ENCODE peak calls at places on chromosomes 12 and 14, in six cellular contexts. S is B cell, J is AG09309, T is ovary, Y is psoas muscle, B is endothelial cell. M is an unnamed sample.

GRCh38 chr14:50944647-50945413 is 547 bp upstream of the PYGL start:
- DNase-seq in S (no peak), J (no peak), T (no peak), Y (peak), B (peak), M (no peak)

GRCh38 chr14:89702151-89702936 is 252.2 kb downstream of the EFCAB11 start:
- DNase-seq in S (no peak), J (peak), T (peak), Y (peak), B (no peak), M (peak)

GRCh38 chr14:90850487-90850886 is 34.3 kb upstream of the TTC7B start:
- DNase-seq in S (no peak), J (no peak), T (no peak), Y (no peak), B (peak), M (no peak)

GRCh38 chr12:130337476-130338303 is at the start of gene PIWIL1:
- DNase-seq in S (no peak), J (no peak), T (no peak), Y (no peak), B (no peak), M (no peak)

GRCh38 chr14:70921669-70922068 is 14.4 kb downstream of the PCNX1 start:
- DNase-seq in S (no peak), J (no peak), T (no peak), Y (no peak), B (no peak), M (no peak)

GRCh38 chr14:102805454-102805891 is 28.2 kb downstream of the TRAF3 start:
- DNase-seq in S (peak), J (peak), T (no peak), Y (no peak), B (no peak), M (no peak)

GRCh38 chr12:106288510-106289195 is 13.9 kb upstream of the TCP11L2 start:
- DNase-seq in S (no peak), J (peak), T (no peak), Y (no peak), B (no peak), M (peak)

GRCh38 chr12:104416160-104416559 is 40.6 kb upstream of the CHST11 start:
- DNase-seq in S (no peak), J (no peak), T (no peak), Y (no peak), B (no peak), M (no peak)

GRCh38 chr14:67265131-67265530 is 23.9 kb downstream of the PALS1 start:
- DNase-seq in S (no peak), J (no peak), T (no peak), Y (no peak), B (no peak), M (no peak)

GRCh38 chr12:122395319-122395718 is 27.1 kb downstream of the CLIP1 start:
- DNase-seq in S (no peak), J (peak), T (no peak), Y (no peak), B (no peak), M (no peak)

GRCh38 chr14:95547626-95548327 is 12.9 kb downstream of the GLRX5 start:
- DNase-seq in S (no peak), J (no peak), T (no peak), Y (no peak), B (no peak), M (no peak)

GRCh38 chr12:112149596-112149995 is 24.2 kb downstream of the TRAFD1 start:
- DNase-seq in S (no peak), J (no peak), T (no peak), Y (no peak), B (no peak), M (no peak)

GRCh38 chr14:99230271-99231141 is 41.5 kb downstream of the BCL11B start:
- DNase-seq in S (no peak), J (no peak), T (no peak), Y (no peak), B (no peak), M (no peak)

GRCh38 chr12:119204716-119205285 is 26.1 kb downstream of the HSPB8 start:
- DNase-seq in S (no peak), J (no peak), T (no peak), Y (no peak), B (no peak), M (no peak)

GRCh38 chr14:100673085-100673806 is 53.4 kb upstream of the DLK1 start:
- DNase-seq in S (no peak), J (no peak), T (no peak), Y (no peak), B (peak), M (no peak)

GRCh38 chr12:101962486-101962885 is 85.1 kb downstream of the DRAM1 start:
- DNase-seq in S (no peak), J (no peak), T (no peak), Y (no peak), B (no peak), M (no peak)

GRCh38 chr12:2902287-2902880 is 11.7 kb downstream of the TULP3 start:
- DNase-seq in S (no peak), J (no peak), T (peak), Y (no peak), B (no peak), M (no peak)

GRCh38 chr12:120438495-120439198 is 734 bp downstream of the COX6A1 start:
- DNase-seq in S (no peak), J (no peak), T (no peak), Y (no peak), B (no peak), M (no peak)

GRCh38 chr14:78997811-78998210 is 827.6 kb downstream of the NRXN3 start:
- DNase-seq in S (no peak), J (no peak), T (no peak), Y (no peak), B (no peak), M (no peak)

GRCh38 chr12:132186857-132187620 is 42.8 kb downstream of the NOC4L start:
- DNase-seq in S (no peak), J (no peak), T (no peak), Y (no peak), B (no peak), M (no peak)

GRCh38 chr14:89721991-89722390 is 232.5 kb downstream of the EFCAB11 start:
- DNase-seq in S (no peak), J (no peak), T (no peak), Y (no peak), B (no peak), M (no peak)

GRCh38 chr14:104133496-104133895 is 4.9 kb upstream of the KIF26A start:
- DNase-seq in S (no peak), J (no peak), T (peak), Y (peak), B (no peak), M (no peak)

GRCh38 chr12:99658950-99659349 is 11.4 kb downstream of the GARIN6 start:
- DNase-seq in S (no peak), J (no peak), T (no peak), Y (no peak), B (no peak), M (no peak)
- TF ChIP-seq CTCF in S (no peak), J (peak), T (no peak), Y (peak), B (peak), M (no peak)

DNA sequence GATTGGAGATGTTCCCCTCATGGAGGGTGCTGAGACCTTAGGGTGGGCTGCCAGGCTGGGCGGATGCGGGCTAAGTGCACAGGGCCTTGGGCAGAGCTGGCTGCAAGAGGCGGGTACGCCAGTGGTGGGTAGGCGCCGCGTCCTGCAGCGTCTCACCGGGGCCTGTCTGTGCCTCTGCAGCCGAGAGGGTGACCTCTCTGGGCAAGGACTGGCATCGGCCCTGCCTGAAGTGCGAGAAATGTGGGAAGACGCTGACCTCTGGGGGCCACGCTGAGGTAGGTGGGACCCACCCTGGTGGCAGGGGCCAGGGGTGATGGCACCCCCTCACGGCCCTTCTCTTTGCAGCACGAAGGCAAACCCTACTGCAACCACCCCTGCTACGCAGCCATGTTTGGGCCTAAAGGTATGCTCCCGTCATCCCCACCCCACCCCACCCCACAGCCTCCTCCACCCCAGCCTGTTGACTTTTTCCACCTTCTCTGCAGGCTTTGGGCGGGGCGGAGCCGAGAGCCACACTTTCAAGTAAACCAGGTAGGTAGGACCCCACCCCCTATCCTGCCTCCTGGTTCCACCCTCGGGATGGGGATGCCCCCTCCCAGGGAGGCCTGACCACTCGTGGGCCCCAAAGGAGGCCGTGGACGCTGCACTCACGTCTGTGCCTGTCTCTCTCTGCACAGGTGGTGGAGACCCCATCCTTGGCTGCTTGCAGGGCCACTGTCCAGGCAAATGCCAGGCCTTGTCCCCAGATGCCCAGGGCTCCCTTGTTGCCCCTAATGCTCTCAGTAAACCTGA is 1.5 kb downstream of the CRIP1 start:
- DNase-seq in S (no peak), J (no peak), T (no peak), Y (peak), B (no peak), M (no peak)
- TF ChIP-seq CTCF in S (no peak), J (no peak), T (no peak), Y (no peak), B (no peak), M (no peak)

GRCh38 chr14:34201909-34202622 is 251.2 kb upstream of the EGLN3 start:
- DNase-seq in S (no peak), J (no peak), T (no peak), Y (no peak), B (no peak), M (no peak)

GRCh38 chr14:34204774-34205173 is 253.9 kb upstream of the EGLN3 start:
- DNase-seq in S (no peak), J (no peak), T (no peak), Y (no peak), B (no peak), M (no peak)

GRCh38 chr14:34208532-34208931 is 253.5 kb downstream of the SPTSSA start:
- DNase-seq in S (no peak), J (no peak), T (no peak), Y (no peak), B (no peak), M (no peak)

GRCh38 chr14:34203271-34203722 is 252.4 kb upstream of the EGLN3 start:
- DNase-seq in S (no peak), J (peak), T (no peak), Y (no peak), B (no peak), M (no peak)

DNA sequence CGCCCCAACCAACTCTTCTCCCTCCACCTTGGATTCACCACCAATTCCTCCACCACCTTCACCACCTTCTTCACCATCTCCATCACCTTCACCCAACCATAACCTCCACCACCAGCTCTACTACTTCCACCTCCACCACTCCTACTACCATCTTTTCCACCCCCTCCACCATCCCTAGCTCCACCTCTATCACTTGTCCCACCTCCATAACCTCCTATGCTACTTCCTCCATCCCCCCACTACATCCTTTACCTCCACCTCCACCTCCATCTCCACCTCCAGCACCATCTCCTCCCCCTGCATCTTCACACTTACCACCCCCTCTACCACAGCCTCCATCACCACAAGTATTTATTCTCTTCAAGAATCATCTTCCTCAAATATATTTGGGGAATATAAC is 254.9 kb upstream of the EGLN3 start:
- DNase-seq in S (no peak), J (no peak), T (no peak), Y (no peak), B (no peak), M (no peak)
- TF ChIP-seq CTCF in S (no peak), J (no peak), T (no peak), Y (no peak), B (no peak), M (no peak)

GRCh38 chr14:61077946-61078738 is 97.1 kb downstream of the SLC38A6 start:
- DNase-seq in S (no peak), J (no peak), T (no peak), Y (no peak), B (no peak), M (no peak)

GRCh38 chr14:61077437-61077836 is 96.4 kb downstream of the SLC38A6 start:
- DNase-seq in S (no peak), J (no peak), T (no peak), Y (no peak), B (no peak), M (no peak)

GRCh38 chr14:61076531-61076930 is 95.5 kb downstream of the SLC38A6 start:
- DNase-seq in S (no peak), J (peak), T (no peak), Y (no peak), B (no peak), M (no peak)

GRCh38 chr14:61074852-61075251 is 93.8 kb downstream of the SLC38A6 start:
- DNase-seq in S (no peak), J (no peak), T (no peak), Y (no peak), B (no peak), M (no peak)

GRCh38 chr14:61080591-61081010 is 99.6 kb downstream of the SLC38A6 start:
- DNase-seq in S (peak), J (peak), T (no peak), Y (no peak), B (no peak), M (peak)
- TF ChIP-seq CTCF in S (no peak), J (peak), T (no peak), Y (no peak), B (no peak), M (peak)

DNA sequence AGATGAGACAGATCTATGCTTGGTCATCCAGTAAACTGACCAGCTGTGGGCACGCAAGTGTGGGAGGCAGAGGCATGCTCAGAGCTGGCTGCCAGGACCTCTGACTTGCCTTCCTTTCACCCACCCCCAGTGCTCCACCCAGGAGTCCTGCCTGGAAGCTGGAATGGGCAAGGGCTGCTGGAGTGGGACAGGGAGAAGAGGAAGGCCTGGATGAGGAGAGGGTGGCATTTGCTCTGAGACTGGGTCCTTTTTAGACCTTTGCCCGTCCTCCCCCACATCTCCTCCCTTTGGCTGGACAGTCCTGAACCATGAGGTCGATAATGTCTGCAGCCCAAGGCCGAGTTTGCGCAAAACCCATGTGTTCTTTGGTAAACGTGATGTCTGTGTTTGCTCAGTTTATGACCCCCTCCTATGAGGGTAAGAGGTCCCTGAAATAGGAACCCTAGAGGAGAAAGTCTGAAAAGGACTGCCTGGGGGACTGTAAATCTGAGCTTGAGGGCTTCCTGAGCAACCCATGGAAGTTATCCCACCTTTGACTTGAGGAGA is 3.8 kb upstream of the INHBE start:
- DNase-seq in S (peak), J (no peak), T (no peak), Y (no peak), B (no peak), M (no peak)
- TF ChIP-seq CTCF in S (no peak), J (no peak), T (no peak), Y (no peak), B (no peak), M (no peak)

GRCh38 chr12:27524839-27525238 is 833 bp downstream of the PPFIBP1 start:
- DNase-seq in S (no peak), J (no peak), T (no peak), Y (no peak), B (peak), M (no peak)
- TF ChIP-seq CTCF in S (no peak), J (peak), T (peak), Y (no peak), B (no peak), M (peak)

GRCh38 chr12:83823386-83824045 is 1089.1 kb downstream of the SLC6A15 start:
- DNase-seq in S (no peak), J (no peak), T (no peak), Y (no peak), B (peak), M (no peak)
- TF ChIP-seq CTCF in S (no peak), J (peak), T (no peak), Y (no peak), B (peak), M (no peak)

GRCh38 chr12:52442600-52443061 is 8.5 kb upstream of the KRT75 start:
- DNase-seq in S (no peak), J (peak), T (no peak), Y (no peak), B (no peak), M (no peak)
- TF ChIP-seq CTCF in S (no peak), J (peak), T (no peak), Y (no peak), B (no peak), M (no peak)

M was measured in AG09319.